ENCODE peak calls at places on chromosomes 4 and X, in nine cellular contexts. R is uterus, D is right atrium auricular region, L is MV-4-11, W is T-helper 17 cell, P is ACHN, U is glomerular endothelial cell, O is keratinocyte, H is astrocyte of the cerebellum. K is an unnamed sample.

GRCh38 chr4:76546282-76547166 is 111.5 kb downstream of the SHROOM3 start:
- DNase-seq in R (peak; percentile 28), D (no peak), L (no peak), W (no peak), P (peak; percentile 57), U (peak; percentile 51), O (no peak), H (peak; percentile 83), K (no peak)

GRCh38 chr4:172356002-172356401 is 542.8 kb downstream of the GALNTL6 start:
- DNase-seq in R (no peak), D (no peak), L (no peak), W (no peak), P (no peak), U (no peak), O (no peak), H (peak; percentile 87), K (no peak)

GRCh38 chr4:10891866-10892265 is 207.3 kb upstream of the CLNK start:
- DNase-seq in R (no peak), D (no peak), L (no peak), W (no peak), P (no peak), U (no peak), O (no peak), H (no peak), K (no peak)

GRCh38 chr4:83171640-83172039 is 57.1 kb upstream of the PLAC8 start:
- DNase-seq in R (no peak), D (no peak), L (peak; percentile 57), W (no peak), P (no peak), U (no peak), O (no peak), H (no peak), K (peak; percentile 32)

GRCh38 chr4:38136604-38137003 is 176.4 kb downstream of the PTTG2 start:
- DNase-seq in R (no peak), D (no peak), L (no peak), W (no peak), P (no peak), U (no peak), O (no peak), H (no peak), K (no peak)

GRCh38 chr4:5964030-5964429 is 54.2 kb downstream of the C4orf50 start:
- DNase-seq in R (no peak), D (no peak), L (no peak), W (no peak), P (no peak), U (no peak), O (no peak), H (no peak), K (no peak)

GRCh38 chr4:75071241-75071778 is 138.4 kb downstream of the PARM1 start:
- DNase-seq in R (no peak), D (no peak), L (no peak), W (no peak), P (no peak), U (no peak), O (no peak), H (no peak), K (no peak)

GRCh38 chrX:21658746-21659145 is 616 bp upstream of the KLHL34 start:
- DNase-seq in R (no peak), D (no peak), L (no peak), W (no peak), P (no peak), U (no peak), O (no peak), H (no peak), K (no peak)

GRCh38 chr4:146957252-146957651 is 11.6 kb upstream of the TTC29 start:
- DNase-seq in R (no peak), D (no peak), L (no peak), W (no peak), P (peak; percentile 95), U (peak; percentile 45), O (peak; percentile 53), H (peak; percentile 32), K (no peak)

GRCh38 chr4:51843309-51844156 is 580 bp downstream of the DCUN1D4 start:
- DNase-seq in R (peak; percentile 80), D (peak; percentile 70), L (no peak), W (peak; percentile 54), P (peak; percentile 70), U (no peak), O (no peak), H (no peak), K (peak; percentile 80)

GRCh38 chrX:107752714-107753113 is 22.9 kb downstream of the TSC22D3 start:
- DNase-seq in R (no peak), D (no peak), L (no peak), W (no peak), P (no peak), U (no peak), O (no peak), H (no peak), K (no peak)

GRCh38 chr4:105715692-105716278 is 7.2 kb downstream of the GSTCD start:
- DNase-seq in R (no peak), D (no peak), L (peak; percentile 12), W (no peak), P (peak; percentile 67), U (no peak), O (no peak), H (peak; percentile 13), K (peak; percentile 45)

GRCh38 chr4:43882470-43882869 is 566.1 kb downstream of the KCTD8 start:
- DNase-seq in R (no peak), D (no peak), L (no peak), W (no peak), P (peak; percentile 23), U (no peak), O (no peak), H (no peak), K (peak; percentile 5)

GRCh38 chrX:12890467-12890866 is 16.0 kb upstream of the TLR8 start:
- DNase-seq in R (no peak), D (no peak), L (peak; percentile 85), W (no peak), P (no peak), U (no peak), O (no peak), H (no peak), K (peak; percentile 38)

GRCh38 chrX:66053414-66053813 is 13.5 kb upstream of the VSIG4 start:
- DNase-seq in R (no peak), D (no peak), L (peak; percentile 5), W (no peak), P (no peak), U (no peak), O (no peak), H (no peak), K (no peak)

GRCh38 chr4:165873298-165874071 is 448 bp downstream of the TLL1 start:
- DNase-seq in R (peak; percentile 18), D (no peak), L (no peak), W (no peak), P (peak; percentile 22), U (no peak), O (no peak), H (no peak), K (no peak)

GRCh38 chr4:88939697-88940096 is 117.3 kb downstream of the FAM13A start:
- DNase-seq in R (no peak), D (no peak), L (no peak), W (no peak), P (no peak), U (no peak), O (no peak), H (peak; percentile 33), K (no peak)

K was measured in NB4.